ENCODE peak calls at places on chromosomes 5 and 9, in four cellular contexts. Q is transverse colon, M is HuH-7.5, U is natural killer cell. I is an unnamed sample.

GRCh38 chr5:93941897-93942296 is 200.5 kb upstream of the POU5F2 start:
- DNase-seq in Q (no peak), M (no peak), U (no peak), I (no peak)

GRCh38 chr9:93286252-93287188 is 102.6 kb downstream of the WNK2 start:
- DNase-seq in Q (no peak), M (no peak), U (no peak), I (no peak)

GRCh38 chr5:44387911-44388310 is 1.3 kb downstream of the FGF10 start:
- DNase-seq in Q (no peak), M (no peak), U (no peak), I (no peak)

GRCh38 chr9:82498918-82499317 is 510.3 kb downstream of the SPATA31D1 start:
- DNase-seq in Q (no peak), M (no peak), U (no peak), I (no peak)

GRCh38 chr5:139004374-139005307 is 129.5 kb upstream of the LRRTM2 start:
- DNase-seq in Q (no peak), M (no peak), U (no peak), I (no peak)

GRCh38 chr5:3598236-3598635 is 2.6 kb downstream of the IRX1 start:
- DNase-seq in Q (no peak), M (no peak), U (no peak), I (no peak)

GRCh38 chr9:128927731-128928411 is 7.1 kb downstream of the PHYHD1 start:
- DNase-seq in Q (peak; percentile 54), M (peak; percentile 84), U (peak; percentile 44), I (peak; percentile 48)

GRCh38 chr5:111271885-111272284 is 47.7 kb downstream of the CAMK4 start:
- DNase-seq in Q (no peak), M (no peak), U (no peak), I (no peak)

GRCh38 chr5:172940242-172941066 is 18.8 kb upstream of the RPL26L1 start:
- DNase-seq in Q (no peak), M (no peak), U (no peak), I (no peak)

GRCh38 chr5:60842859-60843692 is 993 bp downstream of the ELOVL7 start:
- DNase-seq in Q (peak; percentile 28), M (peak; percentile 44), U (no peak), I (no peak)

GRCh38 chr9:13377286-13377925 is 97.9 kb upstream of the MPDZ start:
- DNase-seq in Q (no peak), M (no peak), U (no peak), I (no peak)

GRCh38 chr5:157485811-157486739 is 26.1 kb downstream of the NIPAL4 start:
- DNase-seq in Q (peak; percentile 58), M (no peak), U (no peak), I (no peak)

GRCh38 chr5:2818936-2819335 is 67.5 kb upstream of the IRX2 start:
- DNase-seq in Q (no peak), M (no peak), U (no peak), I (no peak)

GRCh38 chr5:172597755-172598155 is 43.3 kb upstream of the NEURL1B start:
- DNase-seq in Q (peak; percentile 42), M (no peak), U (no peak), I (no peak)

GRCh38 chr5:138602371-138603000 is 27.3 kb upstream of the HSPA9 start:
- DNase-seq in Q (no peak), M (no peak), U (no peak), I (no peak)

GRCh38 chr9:4491621-4491975 is 1.3 kb downstream of the SLC1A1 start:
- DNase-seq in Q (peak; percentile 27), M (no peak), U (no peak), I (no peak)

GRCh38 chr5:59358497-59358896 is 535.0 kb downstream of the PDE4D start:
- DNase-seq in Q (no peak), M (no peak), U (peak; percentile 48), I (no peak)

GRCh38 chr5:167512111-167512510 is 779.3 kb upstream of the WWC1 start:
- DNase-seq in Q (no peak), M (no peak), U (no peak), I (no peak)

GRCh38 chr5:473344-474192 is 30.6 kb downstream of the EXOC3 start:
- DNase-seq in Q (peak; percentile 44), M (peak; percentile 57), U (no peak), I (peak; percentile 39)

GRCh38 chr5:73763300-73764032 is 137.5 kb downstream of the ARHGEF28 start:
- DNase-seq in Q (no peak), M (no peak), U (no peak), I (no peak)

GRCh38 chr5:137737349-137738256 is 1.7 kb upstream of the KLHL3 start:
- DNase-seq in Q (peak; percentile 47), M (no peak), U (no peak), I (peak; percentile 50)

I was measured in adrenal gland.